ENCODE peak calls at places on chromosome 3, in eight cellular contexts. One of them, this sample, is unnamed.
A peak's percentile ranks its signal among the peaks of the same experiment; 100 is the strongest.

GRCh38 chr3:38573606-38574005 is 75.9 kb downstream of the SCN5A start:
- DNase-seq in A549: no peak
- DNase-seq in H1: peak; percentile 34
- DNase-seq in lower leg skin: no peak
- DNase-seq in heart left ventricle: no peak
- DNase-seq in stomach: peak; percentile 8
- DNase-seq in H54: no peak
- DNase-seq in upper lobe of left lung: no peak
- DNase-seq in this sample: no peak

GRCh38 chr3:186303985-186304384 is 58.0 kb downstream of the DGKG start:
- DNase-seq in A549: no peak
- DNase-seq in H1: peak; percentile 54
- DNase-seq in lower leg skin: no peak
- DNase-seq in heart left ventricle: no peak
- DNase-seq in stomach: no peak
- DNase-seq in H54: no peak
- DNase-seq in upper lobe of left lung: no peak
- DNase-seq in this sample: no peak

GRCh38 chr3:57958642-57959406 is 49.4 kb upstream of the FLNB start:
- DNase-seq in A549: no peak
- DNase-seq in H1: no peak
- DNase-seq in lower leg skin: no peak
- DNase-seq in heart left ventricle: peak; percentile 60
- DNase-seq in stomach: no peak
- DNase-seq in H54: peak; percentile 49
- DNase-seq in upper lobe of left lung: no peak
- DNase-seq in this sample: no peak

GRCh38 chr3:126449621-126450051 is 26.1 kb downstream of the ZXDC start:
- DNase-seq in A549: no peak
- DNase-seq in H1: no peak
- DNase-seq in lower leg skin: no peak
- DNase-seq in heart left ventricle: no peak
- DNase-seq in stomach: peak; percentile 25
- DNase-seq in H54: no peak
- DNase-seq in upper lobe of left lung: no peak
- DNase-seq in this sample: no peak

GRCh38 chr3:113251817-113252216 is 40.5 kb downstream of the BOC start:
- DNase-seq in A549: no peak
- DNase-seq in H1: no peak
- DNase-seq in lower leg skin: no peak
- DNase-seq in heart left ventricle: no peak
- DNase-seq in stomach: no peak
- DNase-seq in H54: no peak
- DNase-seq in upper lobe of left lung: no peak
- DNase-seq in this sample: no peak

GRCh38 chr3:66989860-66990696 is 8.0 kb upstream of the KBTBD8 start:
- DNase-seq in A549: peak; percentile 12
- DNase-seq in H1: no peak
- DNase-seq in lower leg skin: no peak
- DNase-seq in heart left ventricle: no peak
- DNase-seq in stomach: no peak
- DNase-seq in H54: no peak
- DNase-seq in upper lobe of left lung: no peak
- DNase-seq in this sample: no peak

GRCh38 chr3:148318240-148318639 is 379.5 kb upstream of the AGTR1 start:
- DNase-seq in A549: no peak
- DNase-seq in H1: no peak
- DNase-seq in lower leg skin: no peak
- DNase-seq in heart left ventricle: no peak
- DNase-seq in stomach: no peak
- DNase-seq in H54: no peak
- DNase-seq in upper lobe of left lung: no peak
- DNase-seq in this sample: no peak

GRCh38 chr3:125003369-125003853 is 52.4 kb downstream of the HEG1 start:
- DNase-seq in A549: no peak
- DNase-seq in H1: no peak
- DNase-seq in lower leg skin: no peak
- DNase-seq in heart left ventricle: peak; percentile 82
- DNase-seq in stomach: no peak
- DNase-seq in H54: no peak
- DNase-seq in upper lobe of left lung: no peak
- DNase-seq in this sample: no peak

GRCh38 chr3:167855306-167855705 is 119.8 kb downstream of the SERPINI1 start:
- DNase-seq in A549: no peak
- DNase-seq in H1: no peak
- DNase-seq in lower leg skin: no peak
- DNase-seq in heart left ventricle: no peak
- DNase-seq in stomach: no peak
- DNase-seq in H54: no peak
- DNase-seq in upper lobe of left lung: no peak
- DNase-seq in this sample: no peak

GRCh38 chr3:98962951-98963350 is 61.5 kb upstream of the DCBLD2 start:
- DNase-seq in A549: no peak
- DNase-seq in H1: no peak
- DNase-seq in lower leg skin: no peak
- DNase-seq in heart left ventricle: no peak
- DNase-seq in stomach: no peak
- DNase-seq in H54: no peak
- DNase-seq in upper lobe of left lung: no peak
- DNase-seq in this sample: no peak

GRCh38 chr3:62095756-62096155 is 277.6 kb downstream of the FEZF2 start:
- DNase-seq in A549: no peak
- DNase-seq in H1: no peak
- DNase-seq in lower leg skin: no peak
- DNase-seq in heart left ventricle: no peak
- DNase-seq in stomach: no peak
- DNase-seq in H54: no peak
- DNase-seq in upper lobe of left lung: no peak
- DNase-seq in this sample: no peak

GRCh38 chr3:58529516-58530353 is 7.3 kb downstream of the ACOX2 start:
- DNase-seq in A549: no peak
- DNase-seq in H1: peak; percentile 87
- DNase-seq in lower leg skin: no peak
- DNase-seq in heart left ventricle: no peak
- DNase-seq in stomach: no peak
- DNase-seq in H54: no peak
- DNase-seq in upper lobe of left lung: no peak
- DNase-seq in this sample: no peak

GRCh38 chr3:176633511-176633910 is 563.8 kb downstream of the TBL1XR1 start:
- DNase-seq in A549: no peak
- DNase-seq in H1: no peak
- DNase-seq in lower leg skin: no peak
- DNase-seq in heart left ventricle: no peak
- DNase-seq in stomach: no peak
- DNase-seq in H54: no peak
- DNase-seq in upper lobe of left lung: no peak
- DNase-seq in this sample: no peak

GRCh38 chr3:170961616-170962400 is 53.4 kb upstream of the EIF5A2 start:
- DNase-seq in A549: no peak
- DNase-seq in H1: no peak
- DNase-seq in lower leg skin: no peak
- DNase-seq in heart left ventricle: no peak
- DNase-seq in stomach: no peak
- DNase-seq in H54: no peak
- DNase-seq in upper lobe of left lung: no peak
- DNase-seq in this sample: no peak

DNA sequence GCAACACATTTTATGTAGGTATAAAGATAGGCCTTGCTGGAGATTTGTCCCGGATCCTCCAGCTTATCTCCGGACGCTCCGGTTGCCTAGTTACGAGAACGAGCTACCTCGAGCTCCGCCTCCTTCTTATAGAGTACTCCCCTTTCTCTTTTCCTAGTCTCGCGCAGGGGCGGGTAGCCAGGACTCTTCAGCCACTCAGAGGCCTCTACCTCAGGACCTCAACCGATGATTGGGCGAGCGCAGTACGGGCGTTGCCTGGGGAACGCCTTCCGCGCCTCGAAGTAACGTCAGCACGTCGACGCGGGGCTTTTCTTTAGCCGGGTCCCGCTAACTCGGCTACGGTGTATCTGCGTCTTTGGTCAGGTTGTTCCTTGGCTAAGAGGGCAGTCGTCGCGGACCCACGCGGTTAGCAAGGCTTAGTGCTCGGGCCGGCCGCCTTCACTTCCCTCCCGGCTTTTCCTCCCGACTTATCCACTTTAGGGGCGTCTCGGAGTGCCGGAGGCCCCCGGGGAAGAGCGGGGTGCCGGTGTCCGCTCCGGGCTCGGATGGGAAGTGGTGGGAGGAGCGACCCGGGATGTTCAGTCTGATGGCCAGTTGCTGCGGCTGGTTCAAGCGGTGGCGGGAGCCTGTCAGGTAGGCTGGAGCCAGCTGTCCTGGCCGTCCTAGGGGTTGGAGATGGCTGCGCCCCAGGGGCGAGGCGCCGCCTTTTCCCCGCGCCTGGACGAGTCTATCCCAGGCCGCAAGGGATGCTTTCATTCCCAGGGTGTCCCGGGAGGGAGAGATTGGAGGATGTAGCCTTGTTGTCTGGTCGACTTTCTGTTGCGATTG is at the start of gene ARL13B:
- DNase-seq in A549: peak; percentile 97
- DNase-seq in H1: peak; percentile 88
- DNase-seq in lower leg skin: peak; percentile 98
- DNase-seq in heart left ventricle: peak; percentile 99
- DNase-seq in stomach: peak; percentile 97
- DNase-seq in H54: peak; percentile 85
- DNase-seq in upper lobe of left lung: peak; percentile 99
- DNase-seq in this sample: peak; percentile 87
- TF ChIP-seq POLR2A in A549: peak; percentile 91
- TF ChIP-seq POLR2A in H1: peak; percentile 83
- TF ChIP-seq POLR2A in lower leg skin: no peak
- TF ChIP-seq POLR2A in heart left ventricle: no peak
- TF ChIP-seq POLR2A in stomach: peak; percentile 30
- TF ChIP-seq POLR2A in H54: peak; percentile 85
- TF ChIP-seq POLR2A in upper lobe of left lung: peak; percentile 79
- TF ChIP-seq POLR2A in this sample: no peak

DNA sequence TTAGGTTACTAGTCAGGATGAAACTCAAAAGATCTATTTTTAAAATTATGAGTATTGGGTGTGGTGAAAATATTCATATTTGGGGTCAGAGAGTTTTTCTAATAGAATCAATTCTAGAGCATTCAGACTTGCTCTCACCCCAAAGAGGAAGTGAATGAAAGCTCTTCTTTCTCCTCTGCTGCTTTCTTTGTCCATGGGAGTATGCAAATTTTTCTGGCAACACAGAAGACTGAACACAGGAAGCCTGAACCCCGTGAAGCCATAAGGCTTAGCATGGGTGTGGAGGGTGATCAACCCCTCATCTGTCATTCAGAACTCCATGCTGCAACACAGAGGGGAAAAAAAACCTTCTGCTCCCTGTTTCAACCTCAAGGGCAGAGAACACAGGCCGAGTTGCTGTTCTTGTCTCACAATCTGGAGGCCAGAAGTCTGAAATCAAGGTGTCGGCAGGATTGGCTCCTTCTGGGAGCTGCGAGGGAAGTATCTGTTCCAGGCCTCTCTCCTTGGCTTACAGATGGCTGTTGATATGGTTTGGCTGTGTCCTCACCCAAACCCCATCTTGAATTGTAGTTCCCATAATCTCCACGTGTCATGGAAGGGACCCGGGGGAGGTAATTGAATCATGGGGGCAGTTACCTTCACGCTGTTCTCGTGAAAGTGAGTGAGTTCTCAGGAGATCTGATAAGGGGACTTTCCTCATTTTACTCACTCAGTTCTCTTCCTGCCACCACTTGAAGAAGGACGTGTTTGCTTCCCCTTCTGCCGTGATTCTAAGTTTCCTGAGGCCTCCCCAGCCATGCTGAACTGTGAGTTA is 33.7 kb upstream of the CD47 start:
- DNase-seq in A549: no peak
- DNase-seq in H1: no peak
- DNase-seq in lower leg skin: no peak
- DNase-seq in heart left ventricle: no peak
- DNase-seq in stomach: no peak
- DNase-seq in H54: no peak
- DNase-seq in upper lobe of left lung: no peak
- DNase-seq in this sample: no peak
- TF ChIP-seq POLR2A in A549: no peak
- TF ChIP-seq POLR2A in H1: no peak
- TF ChIP-seq POLR2A in lower leg skin: no peak
- TF ChIP-seq POLR2A in heart left ventricle: no peak
- TF ChIP-seq POLR2A in stomach: no peak
- TF ChIP-seq POLR2A in H54: no peak
- TF ChIP-seq POLR2A in upper lobe of left lung: no peak
- TF ChIP-seq POLR2A in this sample: peak; percentile 55

GRCh38 chr3:180987344-180987743 is 2.2 kb downstream of the DNAJC19 start:
- DNase-seq in A549: no peak
- DNase-seq in H1: no peak
- DNase-seq in lower leg skin: no peak
- DNase-seq in heart left ventricle: no peak
- DNase-seq in stomach: no peak
- DNase-seq in H54: no peak
- DNase-seq in upper lobe of left lung: no peak
- DNase-seq in this sample: no peak

GRCh38 chr3:180990494-180990893 is 958 bp upstream of the DNAJC19 start:
- DNase-seq in A549: no peak
- DNase-seq in H1: no peak
- DNase-seq in lower leg skin: no peak
- DNase-seq in heart left ventricle: no peak
- DNase-seq in stomach: no peak
- DNase-seq in H54: no peak
- DNase-seq in upper lobe of left lung: no peak
- DNase-seq in this sample: no peak

DNA sequence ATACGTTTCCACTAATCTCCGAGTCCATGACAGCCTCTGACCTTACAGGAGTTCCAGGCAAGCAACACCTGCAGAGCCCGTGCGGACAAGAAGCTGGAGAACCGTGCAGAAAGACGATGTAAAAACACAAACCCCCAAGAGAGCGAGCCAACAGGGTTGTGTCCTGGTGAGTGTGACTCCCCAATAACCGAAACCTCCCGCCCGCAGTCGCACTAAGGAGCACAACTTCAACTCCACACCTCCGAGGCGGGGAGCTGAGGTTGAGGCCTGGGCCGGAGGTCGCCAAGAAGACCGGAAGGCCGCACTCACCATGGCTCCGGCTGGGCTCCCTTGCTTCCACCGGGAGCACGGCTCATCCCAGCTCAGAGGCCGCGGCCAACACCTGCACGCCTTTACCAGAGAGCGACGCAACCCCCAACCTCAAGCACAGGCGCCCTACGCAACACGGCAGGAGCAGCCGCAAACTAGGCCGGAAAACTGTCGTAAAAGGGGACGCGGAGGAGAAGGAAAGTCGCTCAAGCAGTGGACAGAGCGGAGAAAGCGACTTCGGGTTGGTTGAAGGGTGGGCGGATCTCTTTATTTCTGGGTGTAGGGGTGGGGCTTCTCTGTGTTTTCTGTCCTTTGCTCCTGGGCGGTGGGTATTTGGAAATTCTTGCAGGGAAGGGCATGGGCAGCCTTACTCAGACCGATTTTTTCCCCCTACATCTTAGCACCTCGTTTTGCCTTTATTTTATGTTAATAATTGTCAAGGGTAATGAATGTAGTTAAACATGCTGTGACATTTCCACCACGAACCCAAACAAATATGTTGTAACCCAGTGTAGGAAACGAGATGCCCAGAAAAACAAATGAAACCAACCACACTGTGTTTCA is at the start of gene DNAJC19:
- DNase-seq in A549: peak; percentile 85
- DNase-seq in H1: peak; percentile 89
- DNase-seq in lower leg skin: peak; percentile 95
- DNase-seq in heart left ventricle: peak; percentile 94
- DNase-seq in stomach: peak; percentile 92
- DNase-seq in H54: peak; percentile 83
- DNase-seq in upper lobe of left lung: peak; percentile 94
- DNase-seq in this sample: peak; percentile 72
- TF ChIP-seq POLR2A in A549: peak; percentile 68
- TF ChIP-seq POLR2A in H1: peak; percentile 97
- TF ChIP-seq POLR2A in lower leg skin: no peak
- TF ChIP-seq POLR2A in heart left ventricle: no peak
- TF ChIP-seq POLR2A in stomach: peak; percentile 42
- TF ChIP-seq POLR2A in H54: peak; percentile 86
- TF ChIP-seq POLR2A in upper lobe of left lung: peak; percentile 74
- TF ChIP-seq POLR2A in this sample: peak; percentile 77

GRCh38 chr3:63864008-63864871 is 573 bp downstream of the ATXN7 start:
- DNase-seq in A549: peak; percentile 25
- DNase-seq in H1: no peak
- DNase-seq in lower leg skin: peak; percentile 39
- DNase-seq in heart left ventricle: peak; percentile 53
- DNase-seq in stomach: peak; percentile 56
- DNase-seq in H54: peak; percentile 63
- DNase-seq in upper lobe of left lung: peak; percentile 55
- DNase-seq in this sample: no peak
- TF ChIP-seq POLR2A in A549: peak; percentile 11
- TF ChIP-seq POLR2A in H1: no peak
- TF ChIP-seq POLR2A in lower leg skin: no peak
- TF ChIP-seq POLR2A in heart left ventricle: no peak
- TF ChIP-seq POLR2A in stomach: no peak
- TF ChIP-seq POLR2A in H54: no peak
- TF ChIP-seq POLR2A in upper lobe of left lung: no peak
- TF ChIP-seq POLR2A in this sample: no peak